ENCODE peak calls at places on chromosome 1, in ten cellular contexts. T is SK-N-MC; X is omental fat pad; N is H7; E is posterior cingulate gyrus; S is activated CD4-positive, alpha-beta T cell treated with anti-CD3 and anti-CD28 coated beads, Interleukin-2, amount 10 ng/mL, durations not matched to agents 7 days and 5 days; A is M059J; I is cardiac fibroblast; D is activated CD4-positive, alpha-beta memory T cell treated with anti-CD3 and anti-CD28 coated beads for 36 hours; M is T47D. J is an unnamed sample.

GRCh38 chr1:100921110-100921706 is 25.3 kb downstream of the SLC30A7 start:
- DNase-seq in T (no peak), E (no peak), S (peak), A (peak), X (no peak), I (peak), D (no peak), N (peak), M (no peak), J (no peak)

GRCh38 chr1:13832100-13832499 is 132.1 kb downstream of the PRDM2 start:
- DNase-seq in I (no peak), N (no peak), S (no peak), A (no peak), M (no peak), X (no peak), E (no peak), T (no peak), D (no peak), J (no peak)

GRCh38 chr1:96418969-96419368 is 302.6 kb upstream of the PTBP2 start:
- DNase-seq in X (no peak), S (no peak), I (peak), N (no peak), M (no peak), A (no peak), D (no peak), E (no peak), T (no peak), J (no peak)

GRCh38 chr1:17274186-17275170 is 25.6 kb downstream of the PADI3 start:
- DNase-seq in X (no peak), S (peak), I (peak), M (peak), N (peak), E (no peak), D (peak), A (peak), T (no peak), J (peak)

GRCh38 chr1:42370876-42371549 is 9.6 kb upstream of the RIMKLA start:
- DNase-seq in T (no peak), M (no peak), E (no peak), D (no peak), I (no peak), X (no peak), N (no peak), A (no peak), S (no peak), J (no peak)

GRCh38 chr1:82321794-82322193 is 521.1 kb downstream of the ADGRL2 start:
- DNase-seq in N (no peak), I (no peak), M (no peak), E (no peak), D (no peak), A (no peak), X (no peak), T (no peak), S (no peak), J (no peak)

GRCh38 chr1:19582318-19582717 is 61.8 kb upstream of the NBL1 start:
- DNase-seq in N (peak), M (no peak), X (peak), D (peak), I (peak), E (no peak), S (peak), T (no peak), A (peak), J (peak)

GRCh38 chr1:94326329-94326728 is 88.9 kb upstream of the ARHGAP29 start:
- DNase-seq in E (no peak), S (no peak), M (no peak), I (no peak), T (no peak), D (no peak), X (no peak), A (peak), N (peak), J (no peak)

GRCh38 chr1:162026906-162027305 is 3.2 kb upstream of the OLFML2B start:
- DNase-seq in E (no peak), X (no peak), N (no peak), A (no peak), D (no peak), S (no peak), I (peak), T (no peak), M (no peak), J (no peak)

GRCh38 chr1:202264300-202265075 is 70.9 kb downstream of the LGR6 start:
- DNase-seq in M (no peak), E (no peak), T (no peak), X (no peak), N (no peak), I (no peak), S (no peak), D (no peak), A (no peak), J (no peak)

J was measured in GM12892.